ENCODE peak calls at places on chromosome 14, in nine cellular contexts. One of them, this sample, is unnamed.

GRCh38 chr14:99129211-99129696 is 142.7 kb downstream of the BCL11B start:
- DNase-seq in endodermal cell: peak; percentile 32
- DNase-seq in cardiac muscle cell: no peak
- DNase-seq in adipocyte: no peak
- DNase-seq in GM23248: no peak
- DNase-seq in suprapubic skin: peak; percentile 69
- DNase-seq in Caco-2: no peak
- DNase-seq in heart left ventricle: no peak
- DNase-seq in mucosa of descending colon: no peak
- DNase-seq in this sample: no peak

GRCh38 chr14:89407856-89408255 is 9.2 kb downstream of the FOXN3 start:
- DNase-seq in mucosa of descending colon: no peak
- DNase-seq in suprapubic skin: no peak
- DNase-seq in heart left ventricle: no peak
- DNase-seq in endodermal cell: no peak
- DNase-seq in Caco-2: no peak
- DNase-seq in adipocyte: peak; percentile 19
- DNase-seq in cardiac muscle cell: peak; percentile 38
- DNase-seq in GM23248: peak; percentile 32
- DNase-seq in this sample: no peak

GRCh38 chr14:25041898-25042297 is 8.0 kb downstream of the STXBP6 start:
- DNase-seq in endodermal cell: no peak
- DNase-seq in adipocyte: no peak
- DNase-seq in cardiac muscle cell: no peak
- DNase-seq in Caco-2: no peak
- DNase-seq in GM23248: no peak
- DNase-seq in mucosa of descending colon: no peak
- DNase-seq in heart left ventricle: no peak
- DNase-seq in suprapubic skin: no peak
- DNase-seq in this sample: no peak

GRCh38 chr14:54577977-54578376 is 11.0 kb downstream of the SAMD4A start:
- DNase-seq in adipocyte: peak; percentile 52
- DNase-seq in Caco-2: no peak
- DNase-seq in suprapubic skin: no peak
- DNase-seq in endodermal cell: no peak
- DNase-seq in heart left ventricle: no peak
- DNase-seq in mucosa of descending colon: no peak
- DNase-seq in GM23248: no peak
- DNase-seq in cardiac muscle cell: no peak
- DNase-seq in this sample: no peak

GRCh38 chr14:101372894-101373640 is 188.2 kb upstream of the DIO3 start:
- DNase-seq in cardiac muscle cell: no peak
- DNase-seq in heart left ventricle: no peak
- DNase-seq in suprapubic skin: no peak
- DNase-seq in Caco-2: no peak
- DNase-seq in adipocyte: no peak
- DNase-seq in mucosa of descending colon: no peak
- DNase-seq in GM23248: no peak
- DNase-seq in endodermal cell: no peak
- DNase-seq in this sample: no peak

GRCh38 chr14:100673085-100673806 is 53.4 kb upstream of the DLK1 start:
- DNase-seq in Caco-2: peak; percentile 68
- DNase-seq in heart left ventricle: no peak
- DNase-seq in mucosa of descending colon: peak; percentile 84
- DNase-seq in suprapubic skin: no peak
- DNase-seq in cardiac muscle cell: no peak
- DNase-seq in adipocyte: no peak
- DNase-seq in endodermal cell: peak; percentile 95
- DNase-seq in GM23248: no peak
- DNase-seq in this sample: no peak

GRCh38 chr14:88985654-88986053 is 161.2 kb downstream of the TTC8 start:
- DNase-seq in heart left ventricle: no peak
- DNase-seq in Caco-2: no peak
- DNase-seq in cardiac muscle cell: peak; percentile 18
- DNase-seq in endodermal cell: no peak
- DNase-seq in GM23248: no peak
- DNase-seq in mucosa of descending colon: no peak
- DNase-seq in suprapubic skin: no peak
- DNase-seq in adipocyte: no peak
- DNase-seq in this sample: no peak

GRCh38 chr14:71863049-71863448 is 69.2 kb upstream of the RGS6 start:
- DNase-seq in adipocyte: no peak
- DNase-seq in mucosa of descending colon: no peak
- DNase-seq in endodermal cell: no peak
- DNase-seq in heart left ventricle: no peak
- DNase-seq in cardiac muscle cell: no peak
- DNase-seq in Caco-2: no peak
- DNase-seq in suprapubic skin: no peak
- DNase-seq in GM23248: peak; percentile 7
- DNase-seq in this sample: no peak

GRCh38 chr14:37874429-37875109 is 279.1 kb downstream of the TTC6 start:
- DNase-seq in Caco-2: peak; percentile 90
- DNase-seq in suprapubic skin: peak; percentile 92
- DNase-seq in adipocyte: peak; percentile 88
- DNase-seq in GM23248: peak; percentile 78
- DNase-seq in cardiac muscle cell: peak; percentile 75
- DNase-seq in heart left ventricle: peak; percentile 71
- DNase-seq in mucosa of descending colon: peak; percentile 80
- DNase-seq in endodermal cell: peak; percentile 98
- DNase-seq in this sample: peak; percentile 64

GRCh38 chr14:90575781-90576180 is 179.0 kb downstream of the CALM1 start:
- DNase-seq in adipocyte: no peak
- DNase-seq in endodermal cell: no peak
- DNase-seq in cardiac muscle cell: no peak
- DNase-seq in mucosa of descending colon: no peak
- DNase-seq in Caco-2: no peak
- DNase-seq in GM23248: no peak
- DNase-seq in suprapubic skin: no peak
- DNase-seq in heart left ventricle: no peak
- DNase-seq in this sample: no peak

GRCh38 chr14:95288672-95289322 is 30.9 kb downstream of the CLMN start:
- DNase-seq in suprapubic skin: peak; percentile 13
- DNase-seq in heart left ventricle: no peak
- DNase-seq in adipocyte: no peak
- DNase-seq in GM23248: no peak
- DNase-seq in cardiac muscle cell: no peak
- DNase-seq in Caco-2: no peak
- DNase-seq in mucosa of descending colon: no peak
- DNase-seq in endodermal cell: no peak
- DNase-seq in this sample: no peak

GRCh38 chr14:49634547-49635334 is at the start of gene DNAAF2:
- DNase-seq in GM23248: peak; percentile 85
- DNase-seq in Caco-2: peak; percentile 78
- DNase-seq in adipocyte: peak; percentile 86
- DNase-seq in mucosa of descending colon: peak; percentile 85
- DNase-seq in suprapubic skin: peak; percentile 84
- DNase-seq in endodermal cell: peak; percentile 82
- DNase-seq in heart left ventricle: peak; percentile 50
- DNase-seq in cardiac muscle cell: peak; percentile 80
- DNase-seq in this sample: no peak

GRCh38 chr14:94480809-94481208 is 4.8 kb upstream of the SERPINA9 start:
- DNase-seq in heart left ventricle: no peak
- DNase-seq in cardiac muscle cell: no peak
- DNase-seq in mucosa of descending colon: no peak
- DNase-seq in Caco-2: no peak
- DNase-seq in adipocyte: peak; percentile 19
- DNase-seq in GM23248: peak; percentile 57
- DNase-seq in endodermal cell: no peak
- DNase-seq in suprapubic skin: peak; percentile 4
- DNase-seq in this sample: no peak

GRCh38 chr14:23631702-23632460 is 4.3 kb upstream of the DHRS2 start:
- DNase-seq in mucosa of descending colon: no peak
- DNase-seq in Caco-2: peak; percentile 71
- DNase-seq in suprapubic skin: no peak
- DNase-seq in cardiac muscle cell: peak; percentile 86
- DNase-seq in heart left ventricle: peak; percentile 62
- DNase-seq in endodermal cell: peak; percentile 96
- DNase-seq in GM23248: peak; percentile 79
- DNase-seq in adipocyte: peak; percentile 94
- DNase-seq in this sample: peak; percentile 78

GRCh38 chr14:73965206-73965605 is 15.1 kb downstream of the COQ6 start:
- DNase-seq in cardiac muscle cell: no peak
- DNase-seq in suprapubic skin: no peak
- DNase-seq in adipocyte: no peak
- DNase-seq in mucosa of descending colon: no peak
- DNase-seq in heart left ventricle: no peak
- DNase-seq in Caco-2: no peak
- DNase-seq in endodermal cell: no peak
- DNase-seq in GM23248: no peak
- DNase-seq in this sample: no peak
- H3K36me3 ChIP-seq in cardiac muscle cell: peaks cover 45% of the 10 kb centered on the region
- H3K36me3 ChIP-seq in suprapubic skin: peaks cover 77% of the 10 kb centered on the region
- H3K36me3 ChIP-seq in adipocyte: peaks cover 72% of the 10 kb centered on the region
- H3K36me3 ChIP-seq in mucosa of descending colon: no peaks in the 10 kb centered on the region
- H3K36me3 ChIP-seq in heart left ventricle: peaks cover 92% of the 10 kb centered on the region
- H3K36me3 ChIP-seq in Caco-2: no peaks in the 10 kb centered on the region
- H3K36me3 ChIP-seq in endodermal cell: peaks cover 64% of the 10 kb centered on the region
- H3K36me3 ChIP-seq in GM23248: peaks cover 36% of the 10 kb centered on the region
- H3K36me3 ChIP-seq in this sample: peaks cover 4% of the 10 kb centered on the region

GRCh38 chr14:69285661-69286255 is 25.8 kb downstream of the GALNT16 start:
- DNase-seq in heart left ventricle: no peak
- DNase-seq in mucosa of descending colon: no peak
- DNase-seq in GM23248: no peak
- DNase-seq in adipocyte: no peak
- DNase-seq in suprapubic skin: peak; percentile 49
- DNase-seq in cardiac muscle cell: no peak
- DNase-seq in Caco-2: no peak
- DNase-seq in endodermal cell: peak; percentile 23
- DNase-seq in this sample: no peak

GRCh38 chr14:69288001-69288771 is 28.2 kb downstream of the GALNT16 start:
- DNase-seq in GM23248: peak; percentile 51
- DNase-seq in cardiac muscle cell: peak; percentile 44
- DNase-seq in Caco-2: peak; percentile 34
- DNase-seq in heart left ventricle: peak; percentile 68
- DNase-seq in suprapubic skin: peak; percentile 76
- DNase-seq in mucosa of descending colon: no peak
- DNase-seq in endodermal cell: peak; percentile 58
- DNase-seq in adipocyte: peak; percentile 53
- DNase-seq in this sample: no peak

GRCh38 chr14:69288956-69289705 is 29.2 kb downstream of the GALNT16 start:
- DNase-seq in mucosa of descending colon: no peak
- DNase-seq in Caco-2: no peak
- DNase-seq in endodermal cell: peak; percentile 17
- DNase-seq in suprapubic skin: peak; percentile 53
- DNase-seq in GM23248: peak; percentile 33
- DNase-seq in adipocyte: no peak
- DNase-seq in cardiac muscle cell: no peak
- DNase-seq in heart left ventricle: no peak
- DNase-seq in this sample: no peak

GRCh38 chr14:69289811-69290520 is 30.0 kb downstream of the GALNT16 start:
- DNase-seq in mucosa of descending colon: no peak
- DNase-seq in cardiac muscle cell: no peak
- DNase-seq in GM23248: no peak
- DNase-seq in Caco-2: no peak
- DNase-seq in adipocyte: no peak
- DNase-seq in heart left ventricle: no peak
- DNase-seq in endodermal cell: peak; percentile 24
- DNase-seq in suprapubic skin: peak; percentile 80
- DNase-seq in this sample: no peak

GRCh38 chr14:69287096-69287991 is 27.4 kb downstream of the GALNT16 start:
- DNase-seq in heart left ventricle: no peak
- DNase-seq in cardiac muscle cell: peak; percentile 13
- DNase-seq in suprapubic skin: peak; percentile 34
- DNase-seq in endodermal cell: peak; percentile 71
- DNase-seq in adipocyte: no peak
- DNase-seq in Caco-2: peak; percentile 57
- DNase-seq in mucosa of descending colon: no peak
- DNase-seq in GM23248: peak; percentile 55
- DNase-seq in this sample: no peak
- H3K4me1 ChIP-seq in heart left ventricle: peaks cover 25% of the 10 kb centered on the region
- H3K4me1 ChIP-seq in cardiac muscle cell: no peaks in the 10 kb centered on the region
- H3K4me1 ChIP-seq in suprapubic skin: peaks cover 27% of the 10 kb centered on the region
- H3K4me1 ChIP-seq in endodermal cell: no peaks in the 10 kb centered on the region
- H3K4me1 ChIP-seq in adipocyte: peaks cover 22% of the 10 kb centered on the region
- H3K4me1 ChIP-seq in Caco-2: peaks cover 4% of the 10 kb centered on the region
- H3K4me1 ChIP-seq in mucosa of descending colon: no peaks in the 10 kb centered on the region
- H3K4me1 ChIP-seq in GM23248: peaks cover 5% of the 10 kb centered on the region
- H3K4me1 ChIP-seq in this sample: no peaks in the 10 kb centered on the region

GRCh38 chr14:104228716-104229620 is 90.6 kb downstream of the KIF26A start:
- DNase-seq in cardiac muscle cell: no peak
- DNase-seq in adipocyte: no peak
- DNase-seq in GM23248: no peak
- DNase-seq in heart left ventricle: no peak
- DNase-seq in suprapubic skin: no peak
- DNase-seq in Caco-2: no peak
- DNase-seq in mucosa of descending colon: peak; percentile 48
- DNase-seq in endodermal cell: no peak
- DNase-seq in this sample: no peak

GRCh38 chr14:104227806-104228205 is 89.4 kb downstream of the KIF26A start:
- DNase-seq in endodermal cell: no peak
- DNase-seq in GM23248: no peak
- DNase-seq in adipocyte: no peak
- DNase-seq in heart left ventricle: no peak
- DNase-seq in cardiac muscle cell: no peak
- DNase-seq in Caco-2: no peak
- DNase-seq in mucosa of descending colon: peak; percentile 25
- DNase-seq in suprapubic skin: no peak
- DNase-seq in this sample: no peak

GRCh38 chr14:104226421-104227385 is 88.3 kb downstream of the KIF26A start:
- DNase-seq in mucosa of descending colon: peak; percentile 44
- DNase-seq in heart left ventricle: no peak
- DNase-seq in Caco-2: no peak
- DNase-seq in cardiac muscle cell: no peak
- DNase-seq in adipocyte: no peak
- DNase-seq in endodermal cell: no peak
- DNase-seq in GM23248: no peak
- DNase-seq in suprapubic skin: no peak
- DNase-seq in this sample: no peak

GRCh38 chr14:104229621-104230041 is 91.2 kb downstream of the KIF26A start:
- DNase-seq in Caco-2: no peak
- DNase-seq in endodermal cell: no peak
- DNase-seq in GM23248: no peak
- DNase-seq in adipocyte: no peak
- DNase-seq in mucosa of descending colon: peak; percentile 68
- DNase-seq in heart left ventricle: no peak
- DNase-seq in suprapubic skin: no peak
- DNase-seq in cardiac muscle cell: no peak
- DNase-seq in this sample: no peak

DNA sequence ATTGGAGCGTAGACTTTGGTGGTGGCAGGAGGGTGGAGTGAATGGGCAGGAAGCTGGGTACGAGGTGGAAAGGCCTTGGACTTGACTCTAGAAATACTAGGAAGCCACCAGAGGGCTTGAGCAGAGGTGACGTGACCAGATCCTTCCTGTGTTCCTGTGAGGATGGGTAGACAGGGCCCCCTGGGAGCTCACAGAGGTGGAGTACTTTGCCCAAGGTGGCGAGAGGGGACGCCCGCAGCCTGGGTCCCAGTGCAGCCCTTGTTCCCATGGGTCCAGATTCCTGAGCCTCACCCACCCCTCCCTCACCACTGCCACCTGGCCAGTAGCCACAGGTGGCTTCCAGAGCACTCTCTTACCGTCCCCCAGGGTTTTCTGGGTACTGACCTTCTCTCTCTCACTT is 89.8 kb downstream of the KIF26A start:
- DNase-seq in heart left ventricle: no peak
- DNase-seq in Caco-2: no peak
- DNase-seq in mucosa of descending colon: peak; percentile 40
- DNase-seq in adipocyte: no peak
- DNase-seq in suprapubic skin: no peak
- DNase-seq in GM23248: no peak
- DNase-seq in cardiac muscle cell: no peak
- DNase-seq in endodermal cell: no peak
- DNase-seq in this sample: no peak
- H3K9me3 ChIP-seq in heart left ventricle: peaks cover 9% of the 10 kb centered on the region
- H3K9me3 ChIP-seq in Caco-2: peaks cover 6% of the 10 kb centered on the region
- H3K9me3 ChIP-seq in mucosa of descending colon: no peaks in the 10 kb centered on the region
- H3K9me3 ChIP-seq in adipocyte: peaks cover 12% of the 10 kb centered on the region
- H3K9me3 ChIP-seq in suprapubic skin: peaks cover 6% of the 10 kb centered on the region
- H3K9me3 ChIP-seq in GM23248: no peaks in the 10 kb centered on the region
- H3K9me3 ChIP-seq in cardiac muscle cell: no peaks in the 10 kb centered on the region
- H3K9me3 ChIP-seq in endodermal cell: peaks cover 7% of the 10 kb centered on the region
- H3K9me3 ChIP-seq in this sample: no peaks in the 10 kb centered on the region

GRCh38 chr14:69107407-69108003 is 45.4 kb downstream of the DCAF5 start:
- DNase-seq in heart left ventricle: no peak
- DNase-seq in suprapubic skin: no peak
- DNase-seq in cardiac muscle cell: peak; percentile 75
- DNase-seq in adipocyte: peak; percentile 91
- DNase-seq in GM23248: peak; percentile 85
- DNase-seq in mucosa of descending colon: no peak
- DNase-seq in endodermal cell: peak; percentile 78
- DNase-seq in Caco-2: peak; percentile 68
- DNase-seq in this sample: no peak
- H3K36me3 ChIP-seq in heart left ventricle: peaks cover 79% of the 10 kb centered on the region
- H3K36me3 ChIP-seq in suprapubic skin: peaks cover 45% of the 10 kb centered on the region
- H3K36me3 ChIP-seq in cardiac muscle cell: peaks cover 23% of the 10 kb centered on the region
- H3K36me3 ChIP-seq in adipocyte: peaks cover 49% of the 10 kb centered on the region
- H3K36me3 ChIP-seq in GM23248: peaks cover 20% of the 10 kb centered on the region
- H3K36me3 ChIP-seq in mucosa of descending colon: no peaks in the 10 kb centered on the region
- H3K36me3 ChIP-seq in endodermal cell: peaks cover 81% of the 10 kb centered on the region
- H3K36me3 ChIP-seq in Caco-2: no peaks in the 10 kb centered on the region
- H3K36me3 ChIP-seq in this sample: no peaks in the 10 kb centered on the region